ENCODE peak calls at places on chromosomes 4 and X, in six cellular contexts. One of them, this sample, is unnamed.

GRCh38 chr4:84263415-84263814 is 235.7 kb downstream of the NKX6-1 start:
- DNase-seq in activated naive CD8-positive, alpha-beta T cell treated with anti-CD3 and anti-CD28 coated beads, Interleukin-2, amount 50 U/mL, for 24 hours: no peak
- DNase-seq in glomerular endothelial cell: no peak
- DNase-seq in ACHN: no peak
- DNase-seq in erythroblast: no peak
- DNase-seq in amygdala: no peak
- DNase-seq in this sample: no peak

GRCh38 chrX:39492495-39493162 is 605.1 kb downstream of the BCOR start:
- DNase-seq in ACHN: no peak
- DNase-seq in amygdala: no peak
- DNase-seq in glomerular endothelial cell: no peak
- DNase-seq in activated naive CD8-positive, alpha-beta T cell treated with anti-CD3 and anti-CD28 coated beads, Interleukin-2, amount 50 U/mL, for 24 hours: no peak
- DNase-seq in erythroblast: peak
- DNase-seq in this sample: no peak

GRCh38 chrX:71195959-71196727 is 26.9 kb upstream of the GJB1 start:
- DNase-seq in erythroblast: no peak
- DNase-seq in glomerular endothelial cell: no peak
- DNase-seq in amygdala: no peak
- DNase-seq in ACHN: no peak
- DNase-seq in activated naive CD8-positive, alpha-beta T cell treated with anti-CD3 and anti-CD28 coated beads, Interleukin-2, amount 50 U/mL, for 24 hours: no peak
- DNase-seq in this sample: no peak

GRCh38 chr4:186193851-186194250 is 2.5 kb downstream of the CYP4V2 start:
- DNase-seq in erythroblast: no peak
- DNase-seq in ACHN: no peak
- DNase-seq in activated naive CD8-positive, alpha-beta T cell treated with anti-CD3 and anti-CD28 coated beads, Interleukin-2, amount 50 U/mL, for 24 hours: no peak
- DNase-seq in amygdala: no peak
- DNase-seq in glomerular endothelial cell: no peak
- DNase-seq in this sample: no peak

GRCh38 chr4:8871417-8872401 is at the start of gene HMX1:
- DNase-seq in ACHN: no peak
- DNase-seq in activated naive CD8-positive, alpha-beta T cell treated with anti-CD3 and anti-CD28 coated beads, Interleukin-2, amount 50 U/mL, for 24 hours: no peak
- DNase-seq in glomerular endothelial cell: no peak
- DNase-seq in amygdala: peak
- DNase-seq in erythroblast: peak
- DNase-seq in this sample: no peak

GRCh38 chr4:78659264-78659663 is 107.7 kb downstream of the ANXA3 start:
- DNase-seq in ACHN: no peak
- DNase-seq in amygdala: no peak
- DNase-seq in glomerular endothelial cell: no peak
- DNase-seq in activated naive CD8-positive, alpha-beta T cell treated with anti-CD3 and anti-CD28 coated beads, Interleukin-2, amount 50 U/mL, for 24 hours: no peak
- DNase-seq in erythroblast: peak
- DNase-seq in this sample: no peak

GRCh38 chrX:9578083-9578779 is 113.4 kb downstream of the TBL1X start:
- DNase-seq in glomerular endothelial cell: no peak
- DNase-seq in erythroblast: no peak
- DNase-seq in activated naive CD8-positive, alpha-beta T cell treated with anti-CD3 and anti-CD28 coated beads, Interleukin-2, amount 50 U/mL, for 24 hours: no peak
- DNase-seq in ACHN: no peak
- DNase-seq in amygdala: peak
- DNase-seq in this sample: no peak

GRCh38 chr4:16573181-16573580 is 325.3 kb downstream of the LDB2 start:
- DNase-seq in amygdala: no peak
- DNase-seq in erythroblast: no peak
- DNase-seq in ACHN: no peak
- DNase-seq in activated naive CD8-positive, alpha-beta T cell treated with anti-CD3 and anti-CD28 coated beads, Interleukin-2, amount 50 U/mL, for 24 hours: no peak
- DNase-seq in glomerular endothelial cell: no peak
- DNase-seq in this sample: no peak

GRCh38 chr4:24229976-24230375 is 340.1 kb upstream of the PPARGC1A start:
- DNase-seq in ACHN: no peak
- DNase-seq in glomerular endothelial cell: no peak
- DNase-seq in amygdala: no peak
- DNase-seq in erythroblast: no peak
- DNase-seq in activated naive CD8-positive, alpha-beta T cell treated with anti-CD3 and anti-CD28 coated beads, Interleukin-2, amount 50 U/mL, for 24 hours: no peak
- DNase-seq in this sample: no peak

GRCh38 chr4:93870876-93871458 is 42.4 kb downstream of the ATOH1 start:
- DNase-seq in ACHN: no peak
- DNase-seq in activated naive CD8-positive, alpha-beta T cell treated with anti-CD3 and anti-CD28 coated beads, Interleukin-2, amount 50 U/mL, for 24 hours: no peak
- DNase-seq in amygdala: no peak
- DNase-seq in glomerular endothelial cell: no peak
- DNase-seq in erythroblast: no peak
- DNase-seq in this sample: no peak

GRCh38 chr4:176383273-176384077 is 63.7 kb downstream of the SPCS3 start:
- DNase-seq in erythroblast: no peak
- DNase-seq in glomerular endothelial cell: peak
- DNase-seq in ACHN: no peak
- DNase-seq in amygdala: no peak
- DNase-seq in activated naive CD8-positive, alpha-beta T cell treated with anti-CD3 and anti-CD28 coated beads, Interleukin-2, amount 50 U/mL, for 24 hours: no peak
- DNase-seq in this sample: no peak

GRCh38 chrX:87516716-87517115 is 886 bp upstream of the KLHL4 start:
- DNase-seq in ACHN: peak
- DNase-seq in glomerular endothelial cell: no peak
- DNase-seq in activated naive CD8-positive, alpha-beta T cell treated with anti-CD3 and anti-CD28 coated beads, Interleukin-2, amount 50 U/mL, for 24 hours: no peak
- DNase-seq in erythroblast: no peak
- DNase-seq in amygdala: no peak
- DNase-seq in this sample: no peak

GRCh38 chrX:140342410-140342809 is 162.5 kb downstream of the SOX3 start:
- DNase-seq in activated naive CD8-positive, alpha-beta T cell treated with anti-CD3 and anti-CD28 coated beads, Interleukin-2, amount 50 U/mL, for 24 hours: no peak
- DNase-seq in erythroblast: no peak
- DNase-seq in amygdala: no peak
- DNase-seq in ACHN: no peak
- DNase-seq in glomerular endothelial cell: no peak
- DNase-seq in this sample: no peak

GRCh38 chrX:82218361-82218760 is 1016.5 kb downstream of the SH3BGRL start:
- DNase-seq in amygdala: no peak
- DNase-seq in activated naive CD8-positive, alpha-beta T cell treated with anti-CD3 and anti-CD28 coated beads, Interleukin-2, amount 50 U/mL, for 24 hours: no peak
- DNase-seq in ACHN: peak
- DNase-seq in glomerular endothelial cell: no peak
- DNase-seq in erythroblast: peak
- DNase-seq in this sample: no peak

GRCh38 chr4:25180524-25181131 is 20.4 kb upstream of the SEPSECS start:
- DNase-seq in amygdala: no peak
- DNase-seq in ACHN: peak
- DNase-seq in activated naive CD8-positive, alpha-beta T cell treated with anti-CD3 and anti-CD28 coated beads, Interleukin-2, amount 50 U/mL, for 24 hours: peak
- DNase-seq in glomerular endothelial cell: peak
- DNase-seq in erythroblast: peak
- DNase-seq in this sample: no peak

GRCh38 chr4:138864961-138865720 is 150.4 kb upstream of the NOCT start:
- DNase-seq in erythroblast: no peak
- DNase-seq in amygdala: no peak
- DNase-seq in glomerular endothelial cell: no peak
- DNase-seq in activated naive CD8-positive, alpha-beta T cell treated with anti-CD3 and anti-CD28 coated beads, Interleukin-2, amount 50 U/mL, for 24 hours: no peak
- DNase-seq in ACHN: no peak
- DNase-seq in this sample: no peak

GRCh38 chr4:73213917-73214663 is 44.5 kb downstream of the ANKRD17 start:
- DNase-seq in amygdala: no peak
- DNase-seq in ACHN: no peak
- DNase-seq in activated naive CD8-positive, alpha-beta T cell treated with anti-CD3 and anti-CD28 coated beads, Interleukin-2, amount 50 U/mL, for 24 hours: no peak
- DNase-seq in erythroblast: no peak
- DNase-seq in glomerular endothelial cell: no peak
- DNase-seq in this sample: no peak

GRCh38 chr4:8283631-8284121 is 14.1 kb downstream of the HTRA3 start:
- DNase-seq in glomerular endothelial cell: no peak
- DNase-seq in erythroblast: no peak
- DNase-seq in activated naive CD8-positive, alpha-beta T cell treated with anti-CD3 and anti-CD28 coated beads, Interleukin-2, amount 50 U/mL, for 24 hours: no peak
- DNase-seq in amygdala: no peak
- DNase-seq in ACHN: no peak
- DNase-seq in this sample: no peak

GRCh38 chr4:54228563-54229501 is at the start of gene PDGFRA:
- DNase-seq in ACHN: no peak
- DNase-seq in glomerular endothelial cell: no peak
- DNase-seq in erythroblast: no peak
- DNase-seq in amygdala: peak
- DNase-seq in activated naive CD8-positive, alpha-beta T cell treated with anti-CD3 and anti-CD28 coated beads, Interleukin-2, amount 50 U/mL, for 24 hours: no peak
- DNase-seq in this sample: no peak

GRCh38 chr4:164212134-164212533 is 541.8 kb upstream of the SMIM31 start:
- DNase-seq in amygdala: no peak
- DNase-seq in glomerular endothelial cell: no peak
- DNase-seq in ACHN: peak
- DNase-seq in erythroblast: no peak
- DNase-seq in activated naive CD8-positive, alpha-beta T cell treated with anti-CD3 and anti-CD28 coated beads, Interleukin-2, amount 50 U/mL, for 24 hours: no peak
- DNase-seq in this sample: no peak

GRCh38 chrX:42869659-42870476 is 91.9 kb upstream of the PPP1R2C start:
- DNase-seq in amygdala: no peak
- DNase-seq in glomerular endothelial cell: no peak
- DNase-seq in erythroblast: no peak
- DNase-seq in activated naive CD8-positive, alpha-beta T cell treated with anti-CD3 and anti-CD28 coated beads, Interleukin-2, amount 50 U/mL, for 24 hours: no peak
- DNase-seq in ACHN: no peak
- DNase-seq in this sample: no peak

GRCh38 chr4:40301592-40301991 is 33.5 kb upstream of the CHRNA9 start:
- DNase-seq in amygdala: no peak
- DNase-seq in erythroblast: no peak
- DNase-seq in ACHN: no peak
- DNase-seq in glomerular endothelial cell: no peak
- DNase-seq in activated naive CD8-positive, alpha-beta T cell treated with anti-CD3 and anti-CD28 coated beads, Interleukin-2, amount 50 U/mL, for 24 hours: no peak
- DNase-seq in this sample: no peak

GRCh38 chrX:42686706-42687105 is 91.3 kb downstream of the PPP1R2C start:
- DNase-seq in erythroblast: no peak
- DNase-seq in glomerular endothelial cell: no peak
- DNase-seq in activated naive CD8-positive, alpha-beta T cell treated with anti-CD3 and anti-CD28 coated beads, Interleukin-2, amount 50 U/mL, for 24 hours: no peak
- DNase-seq in ACHN: no peak
- DNase-seq in amygdala: no peak
- DNase-seq in this sample: no peak

GRCh38 chr4:149264093-149264733 is 551.4 kb downstream of the IQCM start:
- DNase-seq in glomerular endothelial cell: peak
- DNase-seq in ACHN: peak
- DNase-seq in activated naive CD8-positive, alpha-beta T cell treated with anti-CD3 and anti-CD28 coated beads, Interleukin-2, amount 50 U/mL, for 24 hours: peak
- DNase-seq in amygdala: no peak
- DNase-seq in erythroblast: peak
- DNase-seq in this sample: no peak

GRCh38 chr4:19429684-19430083 is 822.0 kb upstream of the SLIT2 start:
- DNase-seq in erythroblast: no peak
- DNase-seq in activated naive CD8-positive, alpha-beta T cell treated with anti-CD3 and anti-CD28 coated beads, Interleukin-2, amount 50 U/mL, for 24 hours: no peak
- DNase-seq in amygdala: no peak
- DNase-seq in glomerular endothelial cell: no peak
- DNase-seq in ACHN: no peak
- DNase-seq in this sample: no peak

GRCh38 chr4:2818351-2818939 is 25.2 kb upstream of the ADD1 start:
- DNase-seq in activated naive CD8-positive, alpha-beta T cell treated with anti-CD3 and anti-CD28 coated beads, Interleukin-2, amount 50 U/mL, for 24 hours: no peak
- DNase-seq in ACHN: no peak
- DNase-seq in amygdala: no peak
- DNase-seq in glomerular endothelial cell: no peak
- DNase-seq in erythroblast: no peak
- DNase-seq in this sample: no peak

GRCh38 chr4:174714393-174715211 is 114.4 kb downstream of the GLRA3 start:
- DNase-seq in erythroblast: peak
- DNase-seq in ACHN: peak
- DNase-seq in activated naive CD8-positive, alpha-beta T cell treated with anti-CD3 and anti-CD28 coated beads, Interleukin-2, amount 50 U/mL, for 24 hours: peak
- DNase-seq in amygdala: no peak
- DNase-seq in glomerular endothelial cell: peak
- DNase-seq in this sample: no peak

GRCh38 chrX:130186645-130187044 is 14.9 kb downstream of the RAB33A start:
- DNase-seq in activated naive CD8-positive, alpha-beta T cell treated with anti-CD3 and anti-CD28 coated beads, Interleukin-2, amount 50 U/mL, for 24 hours: no peak
- DNase-seq in amygdala: no peak
- DNase-seq in glomerular endothelial cell: no peak
- DNase-seq in erythroblast: no peak
- DNase-seq in ACHN: no peak
- DNase-seq in this sample: no peak

GRCh38 chr4:76694056-76694455 is 203.9 kb downstream of the SOWAHB start:
- DNase-seq in ACHN: no peak
- DNase-seq in amygdala: no peak
- DNase-seq in activated naive CD8-positive, alpha-beta T cell treated with anti-CD3 and anti-CD28 coated beads, Interleukin-2, amount 50 U/mL, for 24 hours: no peak
- DNase-seq in glomerular endothelial cell: no peak
- DNase-seq in erythroblast: no peak
- DNase-seq in this sample: no peak

GRCh38 chrX:46912673-46913491 is 661 bp downstream of the JADE3 start:
- DNase-seq in ACHN: peak
- DNase-seq in activated naive CD8-positive, alpha-beta T cell treated with anti-CD3 and anti-CD28 coated beads, Interleukin-2, amount 50 U/mL, for 24 hours: peak
- DNase-seq in amygdala: no peak
- DNase-seq in erythroblast: peak
- DNase-seq in glomerular endothelial cell: no peak
- DNase-seq in this sample: no peak

GRCh38 chrX:54182194-54182863 is 725 bp downstream of the FAM120C start:
- DNase-seq in ACHN: peak
- DNase-seq in erythroblast: peak
- DNase-seq in activated naive CD8-positive, alpha-beta T cell treated with anti-CD3 and anti-CD28 coated beads, Interleukin-2, amount 50 U/mL, for 24 hours: peak
- DNase-seq in amygdala: peak
- DNase-seq in glomerular endothelial cell: no peak
- DNase-seq in this sample: peak

GRCh38 chrX:137587151-137587550 is 21.2 kb downstream of the ZIC3 start:
- DNase-seq in glomerular endothelial cell: no peak
- DNase-seq in erythroblast: no peak
- DNase-seq in amygdala: no peak
- DNase-seq in activated naive CD8-positive, alpha-beta T cell treated with anti-CD3 and anti-CD28 coated beads, Interleukin-2, amount 50 U/mL, for 24 hours: no peak
- DNase-seq in ACHN: no peak
- DNase-seq in this sample: no peak